ENCODE peak calls at places on chromosomes 13 and 19, in four cellular contexts. A is H1, X is K562, C is HepG2. V is an unnamed sample.

GRCh38 chr13:36057041-36057440 is 74.1 kb downstream of the DCLK1 start:
- DNase-seq in A (no peak), X (peak), C (no peak), V (no peak)

GRCh38 chr19:47331931-47332547 is at the start of gene C5AR2:
- DNase-seq in A (no peak), X (no peak), C (no peak), V (no peak)

GRCh38 chr13:84362777-84363176 is 480.5 kb upstream of the SLITRK1 start:
- DNase-seq in A (no peak), X (no peak), C (no peak), V (no peak)

GRCh38 chr13:100773923-100774641 is 99.5 kb upstream of the TMTC4 start:
- DNase-seq in A (no peak), X (no peak), C (no peak), V (no peak)

GRCh38 chr19:47560999-47561398 is 11.9 kb downstream of the ZNF541 start:
- DNase-seq in A (no peak), X (no peak), C (no peak), V (no peak)

GRCh38 chr19:18112989-18113478 is 15.5 kb downstream of the MAST3 start:
- DNase-seq in A (peak), X (peak), C (peak), V (no peak)

GRCh38 chr19:19545128-19545591 is 7.1 kb downstream of the CILP2 start:
- DNase-seq in A (no peak), X (no peak), C (no peak), V (no peak)

GRCh38 chr19:4909172-4909896 is at the start of gene UHRF1:
- DNase-seq in A (peak), X (peak), C (peak), V (no peak)

GRCh38 chr19:40466219-40467006 is at the start of gene SPTBN4:
- DNase-seq in A (peak), X (no peak), C (no peak), V (peak)

GRCh38 chr19:53131085-53131484 is 1.6 kb downstream of the ZNF415 start:
- DNase-seq in A (no peak), X (no peak), C (no peak), V (no peak)

GRCh38 chr13:26942184-26942583 is 181.6 kb upstream of the GPR12 start:
- DNase-seq in A (no peak), X (no peak), C (no peak), V (no peak)

GRCh38 chr13:26943748-26944147 is 183.2 kb upstream of the GPR12 start:
- DNase-seq in A (no peak), X (no peak), C (no peak), V (no peak)

GRCh38 chr13:26946675-26947342 is 186.2 kb upstream of the GPR12 start:
- DNase-seq in A (no peak), X (peak), C (peak), V (peak)

DNA sequence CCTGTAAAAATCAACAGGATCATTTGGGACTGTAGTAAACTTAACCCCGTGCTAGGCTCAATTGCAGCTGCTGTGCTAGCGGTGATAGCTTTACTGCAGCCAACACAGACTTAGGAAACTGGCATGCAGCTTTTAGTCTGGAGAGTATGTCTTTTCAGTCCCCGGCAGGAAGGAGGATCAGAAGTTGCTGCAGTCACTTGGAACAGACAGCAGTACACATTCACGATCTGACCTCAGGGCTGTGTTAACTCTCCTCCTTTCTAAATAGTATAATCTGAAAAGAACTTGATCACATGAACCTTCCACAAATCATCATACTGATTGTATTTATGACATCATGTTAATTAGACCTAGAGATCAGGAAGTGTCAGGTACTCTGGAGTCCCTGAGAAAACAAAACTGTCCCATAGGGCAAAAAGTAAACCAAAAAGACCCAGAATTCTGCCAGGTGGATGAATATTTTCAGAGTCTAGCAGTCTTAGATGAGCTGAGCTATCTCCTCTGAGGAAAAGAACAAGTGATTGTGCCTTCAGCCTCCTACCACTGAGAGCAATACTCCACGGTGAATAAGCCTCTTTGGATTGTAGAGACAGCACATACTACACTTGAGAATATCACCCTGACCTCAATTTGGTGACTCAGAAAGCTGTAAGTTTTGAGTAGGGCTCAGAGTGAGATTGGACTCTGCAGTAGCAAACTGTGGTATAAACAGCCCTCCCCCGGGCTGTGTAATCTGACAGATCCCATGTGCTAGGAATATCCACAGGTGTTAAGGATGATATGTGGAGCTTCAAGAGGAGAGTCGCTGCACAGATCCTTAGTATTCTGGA is 181.0 kb upstream of the GPR12 start:
- DNase-seq in A (no peak), X (no peak), C (no peak), V (no peak)
- TF ChIP-seq TAF1 in A (no peak), X (no peak), C (no peak), V (no peak)

GRCh38 chr13:37127706-37128241 is 22.3 kb upstream of the CSNK1A1L start:
- DNase-seq in A (no peak), X (no peak), C (no peak), V (no peak)
- TF ChIP-seq SP1 in A (no peak), X (no peak), C (no peak), V (no peak)

GRCh38 chr19:28633223-28634030 is 579.5 kb downstream of the UQCRFS1 start:
- DNase-seq in A (peak), X (peak), C (no peak), V (no peak)

GRCh38 chr19:28631931-28632330 is 581.0 kb downstream of the UQCRFS1 start:
- DNase-seq in A (no peak), X (no peak), C (no peak), V (no peak)

GRCh38 chr19:28634837-28635236 is 578.1 kb downstream of the UQCRFS1 start:
- DNase-seq in A (no peak), X (no peak), C (no peak), V (no peak)

GRCh38 chr19:28634031-28634328 is 579.0 kb downstream of the UQCRFS1 start:
- DNase-seq in A (no peak), X (no peak), C (no peak), V (no peak)

DNA sequence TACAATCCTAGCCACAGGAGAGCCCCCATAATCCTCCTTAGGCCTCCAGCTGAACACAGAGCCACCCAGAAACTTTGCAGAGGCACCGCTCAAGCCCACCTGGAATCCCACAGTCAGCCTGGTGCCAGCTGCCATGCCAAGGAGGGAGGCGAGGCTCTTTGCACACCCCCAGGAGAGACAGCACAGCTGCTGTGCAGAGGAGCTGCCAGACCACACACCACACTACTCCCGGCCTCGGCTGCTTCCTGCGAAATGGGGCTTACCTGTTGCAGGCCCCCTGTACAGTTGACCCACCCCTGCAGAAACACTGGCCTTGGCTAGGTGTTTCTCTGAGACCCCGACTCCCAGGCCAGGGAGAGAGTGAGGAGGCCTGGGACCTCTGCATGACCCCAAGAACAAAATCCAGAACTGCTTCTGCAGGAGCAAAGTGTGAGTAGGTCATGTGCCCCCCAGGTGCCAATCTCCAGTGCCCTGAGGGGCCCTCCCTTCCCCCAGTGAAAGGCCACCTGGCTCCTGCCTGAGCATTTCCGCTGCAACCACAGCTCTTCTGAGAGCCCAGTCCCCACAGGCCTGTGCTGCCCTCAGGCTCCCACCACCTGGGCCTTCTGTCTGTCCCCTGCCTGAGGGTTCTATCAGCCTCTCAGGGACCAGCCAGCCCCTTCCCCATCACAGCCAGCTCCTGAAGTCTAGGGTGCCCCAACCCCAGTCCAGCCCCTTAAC is 580.4 kb downstream of the UQCRFS1 start:
- DNase-seq in A (no peak), X (no peak), C (no peak), V (no peak)
- H2AFZ ChIP-seq in A (no peak), X (no peak), C (no peak), V (no peak)

DNA sequence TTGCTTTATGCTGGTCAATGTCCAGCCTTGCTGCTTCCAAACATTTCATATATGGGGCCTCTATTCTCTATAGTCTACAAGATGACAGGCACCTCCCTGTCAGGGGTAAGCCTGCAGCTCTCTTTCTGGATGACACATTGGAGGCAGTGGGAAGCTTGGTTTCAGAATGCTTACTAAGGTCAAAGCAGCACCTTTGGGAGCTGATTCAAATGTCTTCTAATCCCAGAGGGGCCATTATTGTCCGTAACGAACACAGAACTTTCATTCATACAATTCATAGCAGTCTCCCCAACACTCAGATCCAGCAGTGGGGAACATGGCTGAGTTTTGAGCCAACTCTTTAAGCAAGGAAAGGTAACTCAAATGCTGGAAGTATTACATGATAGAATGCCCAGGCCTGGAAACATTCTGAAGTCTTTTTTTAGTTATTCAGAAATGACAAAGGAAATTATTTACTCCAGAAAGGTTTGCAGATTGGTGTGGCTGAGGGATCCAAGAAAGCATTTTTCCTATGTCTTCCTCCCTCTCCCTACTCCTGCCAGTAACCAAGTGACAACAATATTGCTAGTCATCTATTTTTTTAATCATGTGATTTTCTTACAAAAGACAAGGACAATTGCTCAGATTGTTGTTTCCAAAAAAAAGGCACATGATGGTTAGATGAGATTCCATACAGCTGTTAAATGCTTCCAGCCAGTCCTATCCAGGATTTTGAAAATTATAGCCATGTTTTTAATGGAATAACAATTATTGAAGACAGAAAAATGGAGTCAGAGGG is 118.7 kb downstream of the FOXO1 start:
- DNase-seq in A (no peak), X (no peak), C (no peak), V (no peak)
- TF ChIP-seq TAF1 in A (no peak), X (no peak), C (no peak), V (no peak)

V was measured in GM12878.